ENCODE peak calls at places on chromosomes 16 and 17, in nine cellular contexts. W, Z, S, O, H, P, X, K and A are unnamed samples.

GRCh38 chr16:87851141-87851587 is 18.1 kb downstream of the SLC7A5 start:
- DNase-seq in P (no peak), H (no peak), S (no peak), K (no peak), O (no peak), Z (no peak), X (no peak), W (no peak), A (no peak)

GRCh38 chr17:32323784-32324590 is 18.0 kb downstream of the C17orf75 start:
- DNase-seq in P (no peak), X (no peak), H (no peak), Z (no peak), W (peak), O (peak), K (no peak), S (peak), A (no peak)

GRCh38 chr16:49854227-49855203 is 1.4 kb downstream of the ZNF423 start:
- DNase-seq in S (peak), P (no peak), W (no peak), O (peak), K (no peak), H (no peak), Z (no peak), X (peak), A (no peak)

GRCh38 chr17:60554377-60554788 is 28.3 kb upstream of the APPBP2 start:
- DNase-seq in H (no peak), O (no peak), Z (no peak), K (no peak), W (peak), S (no peak), X (no peak), P (no peak), A (no peak)

GRCh38 chr17:79824893-79825579 is 14.2 kb downstream of the CBX4 start:
- DNase-seq in S (no peak), P (no peak), O (no peak), H (no peak), Z (no peak), K (no peak), X (no peak), W (no peak), A (no peak)

GRCh38 chr16:53754938-53755910 is 51.3 kb downstream of the FTO start:
- DNase-seq in O (peak), K (no peak), H (no peak), W (peak), S (no peak), Z (no peak), X (no peak), P (no peak), A (no peak)

GRCh38 chr17:42288985-42289862 is 926 bp downstream of the STAT5A start:
- DNase-seq in X (peak), O (peak), H (no peak), K (no peak), W (peak), Z (no peak), S (peak), P (peak), A (no peak)

GRCh38 chr16:8923199-8923598 is 40.5 kb downstream of the USP7 start:
- DNase-seq in K (no peak), P (no peak), H (no peak), S (no peak), Z (no peak), W (no peak), X (no peak), O (no peak), A (no peak)

GRCh38 chr17:66552381-66552780 is 250.0 kb downstream of the PRKCA start:
- DNase-seq in X (no peak), P (no peak), O (peak), H (no peak), S (no peak), Z (no peak), W (no peak), K (no peak), A (no peak)

GRCh38 chr16:81755915-81756644 is 23.0 kb upstream of the PLCG2 start:
- DNase-seq in P (no peak), X (peak), W (no peak), H (no peak), O (no peak), Z (no peak), K (no peak), S (peak), A (no peak)

GRCh38 chr17:42266918-42267766 is 9.0 kb downstream of the STAT5B start:
- DNase-seq in S (no peak), K (no peak), O (no peak), W (no peak), P (no peak), Z (peak), X (no peak), H (no peak), A (no peak)

GRCh38 chr17:54418467-54418866 is 482.2 kb upstream of the TOM1L1 start:
- DNase-seq in O (no peak), P (no peak), S (no peak), X (no peak), K (no peak), Z (no peak), H (no peak), W (no peak), A (no peak)

GRCh38 chr17:76467366-76467765 is at the start of gene AANAT:
- DNase-seq in H (no peak), P (peak), K (no peak), Z (no peak), S (no peak), O (no peak), X (no peak), W (no peak), A (no peak)

GRCh38 chr16:74372953-74373846 is 2.9 kb upstream of the NPIPB15 start:
- DNase-seq in Z (no peak), H (no peak), P (no peak), K (no peak), W (no peak), X (peak), S (no peak), O (no peak), A (no peak)

GRCh38 chr17:63399856-63400255 is 46.2 kb downstream of the CYB561 start:
- DNase-seq in O (peak), H (no peak), Z (no peak), S (no peak), W (peak), X (no peak), K (no peak), P (no peak), A (no peak)

GRCh38 chr16:63037761-63038562 is 1001.7 kb upstream of the CDH8 start:
- DNase-seq in S (no peak), X (no peak), O (no peak), W (no peak), K (no peak), P (no peak), Z (no peak), H (no peak), A (no peak)

GRCh38 chr17:61218438-61218837 is 181.2 kb upstream of the TBX2 start:
- DNase-seq in P (no peak), Z (no peak), H (no peak), S (no peak), K (no peak), X (no peak), O (no peak), W (no peak), A (no peak)

GRCh38 chr17:58527949-58528348 is 13.5 kb upstream of the MTMR4 start:
- DNase-seq in H (no peak), K (no peak), X (no peak), W (no peak), S (no peak), Z (no peak), O (no peak), P (no peak), A (no peak)

DNA sequence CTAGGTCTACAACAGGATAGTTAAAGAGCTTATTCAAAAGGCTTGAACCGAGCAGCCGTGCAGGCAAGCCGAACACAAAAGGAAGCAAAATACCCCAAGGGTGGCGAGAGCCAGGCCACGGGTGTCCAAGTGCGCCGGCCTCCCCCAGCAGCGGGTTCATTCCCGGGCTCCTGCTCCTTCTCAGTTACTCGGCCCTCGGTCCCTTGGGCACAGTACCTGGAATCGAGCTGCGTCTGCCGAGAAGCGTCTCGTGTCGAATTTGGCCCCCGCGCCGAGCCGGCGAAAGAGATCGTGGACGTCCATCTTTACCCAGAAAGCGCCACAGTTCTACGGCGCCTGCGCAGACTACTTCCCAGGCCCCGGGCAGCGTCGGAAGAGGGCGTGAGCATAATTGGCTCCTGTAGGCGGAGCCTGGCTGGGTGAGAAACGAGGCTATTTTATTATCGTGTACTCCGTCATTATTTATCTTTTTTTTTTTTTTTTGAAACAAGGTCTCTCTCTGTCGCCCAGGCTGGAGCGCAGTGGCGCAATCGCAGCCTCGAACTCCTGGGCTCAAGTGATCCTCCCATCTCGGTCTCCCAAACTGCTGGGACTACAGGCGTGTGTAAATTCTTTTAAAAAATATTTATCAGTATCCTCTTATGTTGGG is at the start of gene DDX52:
- DNase-seq in X (peak), O (peak), Z (peak), K (peak), P (peak), H (peak), S (peak), W (peak), A (peak)
- TF ChIP-seq POLR2AphosphoS5 in X (peak), O (peak), Z (peak), K (peak), P (peak), H (peak), S (peak), W (peak), A (peak)

DNA sequence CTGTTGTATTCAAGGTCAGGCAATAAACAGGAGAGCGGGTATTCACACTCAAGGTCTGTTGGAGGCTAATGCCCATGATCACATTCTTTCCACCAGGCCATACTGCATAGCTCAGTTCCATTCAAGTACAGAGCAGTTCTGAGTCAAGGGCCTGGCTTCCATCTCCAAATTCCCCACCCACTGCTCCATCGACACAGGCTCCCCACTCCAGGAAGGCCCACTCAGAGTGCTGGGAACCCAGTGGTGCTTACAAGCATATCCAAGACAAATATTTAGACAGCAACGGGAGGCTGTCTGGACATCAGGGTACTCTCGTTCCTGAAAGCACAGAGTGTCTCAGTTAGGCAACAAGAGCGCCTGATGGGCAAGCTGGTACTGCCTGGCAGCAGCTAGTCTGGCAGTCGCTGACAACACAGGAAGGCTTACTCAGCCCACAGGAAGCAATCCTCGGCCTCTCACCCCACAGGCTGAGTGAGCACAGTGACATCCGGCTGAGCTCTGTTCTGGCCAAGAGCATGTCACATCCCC is 40.9 kb downstream of the RFFL start:
- DNase-seq in P (no peak), W (peak), S (peak), H (no peak), Z (no peak), X (no peak), O (peak), K (no peak), A (no peak)
- TF ChIP-seq POLR2AphosphoS5 in P (no peak), W (peak), S (peak), H (no peak), Z (no peak), X (no peak), O (peak), K (no peak), A (peak)

GRCh38 chr17:4543557-4544026 is 11.6 kb downstream of the MYBBP1A start:
- DNase-seq in H (no peak), W (no peak), S (peak), Z (no peak), P (no peak), K (no peak), O (no peak), X (no peak), A (no peak)
- TF ChIP-seq POLR2AphosphoS5 in H (no peak), W (no peak), S (peak), Z (no peak), P (no peak), K (no peak), O (no peak), X (no peak), A (no peak)

GRCh38 chr16:56983211-56983751 is 6.1 kb upstream of the NLRC5 start:
- DNase-seq in X (no peak), K (no peak), W (peak), O (peak), Z (no peak), P (no peak), H (no peak), S (peak), A (no peak)

GRCh38 chr16:56984639-56985038 is 4.7 kb upstream of the NLRC5 start:
- DNase-seq in W (no peak), Z (peak), X (no peak), O (no peak), S (peak), H (no peak), K (no peak), P (no peak), A (no peak)

GRCh38 chr16:56986361-56986760 is 3.0 kb upstream of the NLRC5 start:
- DNase-seq in S (peak), P (no peak), X (no peak), W (no peak), Z (no peak), K (no peak), H (no peak), O (no peak), A (no peak)

GRCh38 chr16:56985962-56986360 is 3.4 kb upstream of the NLRC5 start:
- DNase-seq in S (peak), Z (no peak), H (no peak), O (no peak), X (no peak), W (no peak), K (no peak), P (no peak), A (no peak)

GRCh38 chr16:56985288-56985961 is 3.9 kb upstream of the NLRC5 start:
- DNase-seq in P (no peak), O (peak), Z (peak), K (no peak), H (no peak), W (peak), X (no peak), S (peak), A (no peak)
- TF ChIP-seq POLR2AphosphoS5 in P (no peak), O (no peak), Z (peak), K (no peak), H (no peak), W (no peak), X (no peak), S (no peak), A (peak)

GRCh38 chr16:17424771-17425170 is 46.0 kb downstream of the XYLT1 start:
- DNase-seq in H (no peak), P (no peak), O (no peak), Z (no peak), K (no peak), S (no peak), W (no peak), X (no peak), A (no peak)

GRCh38 chr16:17419266-17419665 is 51.5 kb downstream of the XYLT1 start:
- DNase-seq in Z (no peak), W (no peak), K (no peak), P (no peak), O (no peak), S (no peak), X (no peak), H (no peak), A (no peak)

GRCh38 chr16:17420821-17421220 is 49.9 kb downstream of the XYLT1 start:
- DNase-seq in P (no peak), O (no peak), W (no peak), Z (no peak), S (no peak), H (no peak), X (no peak), K (no peak), A (no peak)

GRCh38 chr16:17426451-17426850 is 44.3 kb downstream of the XYLT1 start:
- DNase-seq in H (no peak), P (no peak), X (no peak), Z (no peak), S (no peak), W (no peak), O (no peak), K (no peak), A (no peak)

GRCh38 chr16:17423195-17423594 is 47.6 kb downstream of the XYLT1 start:
- DNase-seq in K (no peak), P (peak), X (peak), S (no peak), O (no peak), W (no peak), H (no peak), Z (no peak), A (no peak)
- TF ChIP-seq POLR2AphosphoS5 in K (no peak), P (no peak), X (no peak), S (no peak), O (no peak), W (no peak), H (no peak), Z (no peak), A (no peak)

GRCh38 chr17:82272495-82273326 is 789 bp downstream of the CSNK1D start:
- DNase-seq in P (no peak), O (peak), X (peak), H (no peak), K (no peak), S (peak), Z (no peak), W (no peak), A (no peak)
- TF ChIP-seq POLR2AphosphoS5 in P (peak), O (no peak), X (no peak), H (no peak), K (no peak), S (no peak), Z (no peak), W (no peak), A (no peak)

GRCh38 chr17:15966183-15966878 is 21.4 kb downstream of the ADORA2B start:
- DNase-seq in K (no peak), W (peak), O (peak), S (peak), X (peak), H (no peak), P (peak), Z (no peak), A (no peak)
- TF ChIP-seq POLR2AphosphoS5 in K (no peak), W (no peak), O (no peak), S (no peak), X (peak), H (no peak), P (no peak), Z (no peak), A (no peak)

GRCh38 chr16:11674818-11675560 is 6.7 kb downstream of the SNN start:
- DNase-seq in H (no peak), Z (peak), W (no peak), S (no peak), P (no peak), O (no peak), X (peak), K (no peak), A (no peak)

GRCh38 chr16:11675561-11676511 is 7.6 kb downstream of the SNN start:
- DNase-seq in P (no peak), Z (peak), O (peak), K (no peak), S (no peak), H (no peak), X (peak), W (peak), A (no peak)

GRCh38 chr16:11677959-11678881 is 10.0 kb downstream of the SNN start:
- DNase-seq in H (no peak), S (no peak), W (no peak), P (no peak), Z (no peak), O (no peak), X (no peak), K (peak), A (no peak)

GRCh38 chr16:11677451-11677951 is 9.2 kb downstream of the SNN start:
- DNase-seq in P (no peak), Z (no peak), K (no peak), S (no peak), W (no peak), H (no peak), X (no peak), O (no peak), A (no peak)

DNA sequence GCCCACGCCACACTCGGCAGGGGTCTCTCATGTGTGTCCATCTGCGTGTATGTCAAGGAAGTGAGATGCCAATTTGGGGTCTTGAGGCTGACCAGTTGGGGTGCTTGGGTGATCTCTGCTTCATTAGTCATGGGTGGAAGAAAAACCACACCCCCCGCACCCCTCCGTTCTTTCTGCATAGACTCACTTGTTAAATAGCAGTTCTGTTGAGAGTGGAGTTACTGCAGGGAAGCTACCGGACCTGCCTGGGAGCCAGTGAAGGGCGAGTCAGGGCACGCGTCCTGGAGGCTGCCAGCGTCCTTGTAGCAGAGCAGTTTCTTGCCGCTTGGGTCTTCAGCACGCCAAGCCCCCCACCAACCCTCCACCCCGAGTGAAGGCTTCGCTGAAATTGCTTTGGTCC is 8.5 kb downstream of the SNN start:
- DNase-seq in X (no peak), Z (no peak), O (no peak), W (no peak), K (no peak), P (no peak), S (no peak), H (no peak), A (no peak)
- TF ChIP-seq POLR2AphosphoS5 in X (no peak), Z (no peak), O (no peak), W (no peak), K (no peak), P (no peak), S (peak), H (no peak), A (no peak)

GRCh38 chr17:5560361-5560988 is 23.8 kb downstream of the NLRP1 start:
- DNase-seq in Z (no peak), O (no peak), S (no peak), P (no peak), W (no peak), X (no peak), K (no peak), H (no peak), A (no peak)
- TF ChIP-seq POLR2AphosphoS5 in Z (no peak), O (no peak), S (no peak), P (no peak), W (no peak), X (no peak), K (no peak), H (no peak), A (no peak)